ENCODE peak calls at places on chromosomes 12 and 14, in eight cellular contexts. U is midbrain; D is fibroblast of mammary gland; L is T-helper 2 cell; C is activated T-helper 1 cell treated with anti-CD3 and anti-CD28 coated beads, Interleukin-12 subunit alpha, Interleukin-12 subunit beta, Interleukin-2, Interleukin-4 antibody, amounts not matched to agents 30 ng/mL and 10 ng/mL and 1 ng/mL, durations not matched to agents 14 hours and 24 hours and 36 hours; R is upper lobe of right lung; P is stimulated activated naive CD4-positive, alpha-beta T cell treated with Interleukin-2 at 50 U/mL for 16 hours; W is ELR. E is an unnamed sample.
A peak's percentile ranks its signal among the peaks of the same experiment; 100 is the strongest.

GRCh38 chr12:115140981-115141380 is 457.0 kb upstream of the TBX3 start:
- DNase-seq in U (no peak), D (no peak), L (no peak), C (no peak), R (no peak), P (no peak), W (no peak), E (no peak)

GRCh38 chr14:100345711-100346110 is 22.6 kb downstream of the SLC25A47 start:
- DNase-seq in U (no peak), D (no peak), L (no peak), C (no peak), R (no peak), P (no peak), W (no peak), E (no peak)

GRCh38 chr12:24574538-24574937 is 374.4 kb downstream of the BCAT1 start:
- DNase-seq in U (no peak), D (no peak), L (no peak), C (no peak), R (no peak), P (no peak), W (no peak), E (no peak)

GRCh38 chr14:100982356-100982755 is 78.8 kb upstream of the RTL1 start:
- DNase-seq in U (no peak), D (no peak), L (no peak), C (no peak), R (no peak), P (no peak), W (no peak), E (no peak)

GRCh38 chr12:117857632-117858274 is 111.0 kb downstream of the KSR2 start:
- DNase-seq in U (peak; percentile 4), D (peak; percentile 55), L (no peak), C (peak; percentile 37), R (no peak), P (peak; percentile 46), W (peak; percentile 67), E (peak; percentile 61)

GRCh38 chr14:22986508-22987054 is 4.2 kb upstream of the AJUBA start:
- DNase-seq in U (peak; percentile 92), D (peak; percentile 88), L (peak; percentile 57), C (peak; percentile 79), R (peak; percentile 83), P (peak; percentile 82), W (peak; percentile 83), E (peak; percentile 95)

GRCh38 chr12:77062846-77063461 is 2.4 kb downstream of the E2F7 start:
- DNase-seq in U (no peak), D (no peak), L (no peak), C (no peak), R (no peak), P (no peak), W (peak; percentile 61), E (peak; percentile 81)

GRCh38 chr14:95895720-95896119 is 19.1 kb downstream of the TUNAR start:
- DNase-seq in U (no peak), D (no peak), L (no peak), C (no peak), R (no peak), P (no peak), W (peak; percentile 55), E (no peak)

GRCh38 chr12:89864419-89864818 is 155.8 kb upstream of the ATP2B1 start:
- DNase-seq in U (no peak), D (no peak), L (no peak), C (no peak), R (no peak), P (no peak), W (no peak), E (no peak)

GRCh38 chr14:63614964-63615363 is 26.7 kb downstream of the WDR89 start:
- DNase-seq in U (no peak), D (peak; percentile 86), L (no peak), C (no peak), R (no peak), P (no peak), W (peak; percentile 60), E (peak; percentile 40)

GRCh38 chr12:117875652-117876491 is 92.9 kb downstream of the KSR2 start:
- DNase-seq in U (peak; percentile 18), D (no peak), L (no peak), C (no peak), R (no peak), P (peak; percentile 21), W (peak; percentile 51), E (peak; percentile 9)

GRCh38 chr12:53569174-53569557 is 57.0 kb downstream of the ATF7 start:
- DNase-seq in U (no peak), D (peak; percentile 43), L (no peak), C (no peak), R (no peak), P (no peak), W (peak; percentile 12), E (peak; percentile 83)

GRCh38 chr12:88960213-88960878 is 380.1 kb upstream of the KITLG start:
- DNase-seq in U (no peak), D (peak; percentile 28), L (no peak), C (no peak), R (no peak), P (no peak), W (peak; percentile 53), E (peak; percentile 55)

GRCh38 chr12:129873458-129873857 is 30.4 kb downstream of the TMEM132D start:
- DNase-seq in U (no peak), D (no peak), L (no peak), C (no peak), R (no peak), P (no peak), W (no peak), E (peak; percentile 8)

GRCh38 chr12:67698711-67699603 is 50.4 kb downstream of the DYRK2 start:
- DNase-seq in U (no peak), D (peak; percentile 20), L (no peak), C (peak; percentile 34), R (no peak), P (peak; percentile 63), W (peak; percentile 90), E (peak; percentile 40)

GRCh38 chr14:73365727-73366126 is 92.6 kb downstream of the NUMB start:
- DNase-seq in U (no peak), D (peak; percentile 24), L (no peak), C (no peak), R (no peak), P (no peak), W (no peak), E (peak; percentile 68)

GRCh38 chr12:94039914-94040313 is 108.5 kb upstream of the PLXNC1 start:
- DNase-seq in U (no peak), D (peak; percentile 84), L (no peak), C (no peak), R (no peak), P (no peak), W (no peak), E (no peak)

GRCh38 chr14:61101803-61102548 is 120.9 kb downstream of the SLC38A6 start:
- DNase-seq in U (no peak), D (peak; percentile 82), L (no peak), C (no peak), R (no peak), P (no peak), W (peak; percentile 38), E (peak; percentile 75)

GRCh38 chr14:99024926-99025325 is 247.1 kb downstream of the BCL11B start:
- DNase-seq in U (no peak), D (no peak), L (no peak), C (no peak), R (no peak), P (no peak), W (no peak), E (no peak)

GRCh38 chr12:130881046-130881445 is 9.2 kb downstream of the RAN start:
- DNase-seq in U (no peak), D (no peak), L (no peak), C (no peak), R (no peak), P (no peak), W (no peak), E (no peak)

GRCh38 chr12:89469361-89469760 is 55.2 kb downstream of the GALNT4 start:
- DNase-seq in U (no peak), D (peak; percentile 54), L (no peak), C (peak; percentile 22), R (no peak), P (no peak), W (peak; percentile 79), E (peak; percentile 74)

GRCh38 chr12:127628655-127629054 is 638.3 kb upstream of the TMEM132C start:
- DNase-seq in U (no peak), D (peak; percentile 87), L (no peak), C (no peak), R (no peak), P (no peak), W (peak; percentile 72), E (no peak)

GRCh38 chr12:55862286-55862685 is 19.6 kb upstream of the MMP19 start:
- DNase-seq in U (no peak), D (no peak), L (no peak), C (no peak), R (no peak), P (no peak), W (no peak), E (no peak)

GRCh38 chr12:23927907-23928306 is 21.6 kb downstream of the SOX5 start:
- DNase-seq in U (no peak), D (no peak), L (no peak), C (no peak), R (no peak), P (no peak), W (no peak), E (no peak)

GRCh38 chr12:18747960-18748359 is 10.0 kb downstream of the CAPZA3 start:
- DNase-seq in U (no peak), D (peak; percentile 78), L (no peak), C (no peak), R (no peak), P (no peak), W (peak; percentile 92), E (peak; percentile 97)

GRCh38 chr12:26153421-26154154 is 28.8 kb upstream of the BHLHE41 start:
- DNase-seq in U (no peak), D (peak; percentile 96), L (no peak), C (no peak), R (no peak), P (no peak), W (peak; percentile 98), E (peak; percentile 95)

GRCh38 chr14:55976219-55976618 is 142.0 kb upstream of the PELI2 start:
- DNase-seq in U (no peak), D (no peak), L (no peak), C (no peak), R (no peak), P (no peak), W (no peak), E (no peak)

GRCh38 chr14:101475468-101476257 is 85.6 kb upstream of the DIO3 start:
- DNase-seq in U (no peak), D (peak; percentile 78), L (no peak), C (no peak), R (peak; percentile 65), P (no peak), W (peak; percentile 44), E (peak; percentile 88)

GRCh38 chr14:54366726-54367707 is 29.8 kb upstream of the CDKN3 start:
- DNase-seq in U (peak; percentile 73), D (peak; percentile 59), L (no peak), C (no peak), R (no peak), P (peak; percentile 9), W (peak; percentile 71), E (peak; percentile 89)